ENCODE peak calls at places on chromosome 15, in four cellular contexts. A is gastrocnemius medialis, S is tibial artery, H is brain microvascular endothelial cell. T is an unnamed sample.

GRCh38 chr15:85500060-85500708 is 119.8 kb downstream of the AKAP13 start:
- DNase-seq in A (no peak), S (no peak), H (no peak), T (no peak)

GRCh38 chr15:25175789-25176615 is 221.2 kb downstream of the SNRPN start:
- DNase-seq in A (no peak), S (peak), H (no peak), T (peak)

GRCh38 chr15:42133892-42134502 is 22.4 kb downstream of the PLA2G4F start:
- DNase-seq in A (no peak), S (no peak), H (no peak), T (peak)

GRCh38 chr15:40937762-40938529 is 8.8 kb downstream of the DLL4 start:
- DNase-seq in A (peak), S (no peak), H (no peak), T (no peak)

GRCh38 chr15:100627789-100628395 is 25.5 kb downstream of the ASB7 start:
- DNase-seq in A (peak), S (peak), H (peak), T (peak)

GRCh38 chr15:55357774-55358173 is 38.8 kb downstream of the PIGB start:
- DNase-seq in A (no peak), S (no peak), H (no peak), T (no peak)

GRCh38 chr15:48643776-48644497 is 1.6 kb downstream of the FBN1 start:
- DNase-seq in A (no peak), S (no peak), H (no peak), T (no peak)

GRCh38 chr15:87522997-87523396 is 733.5 kb downstream of the NTRK3 start:
- DNase-seq in A (no peak), S (no peak), H (no peak), T (no peak)

GRCh38 chr15:70164910-70165791 is 67.4 kb upstream of the TLE3 start:
- DNase-seq in A (peak), S (no peak), H (no peak), T (no peak)

GRCh38 chr15:24318981-24319380 is 356.6 kb upstream of the NPAP1 start:
- DNase-seq in A (no peak), S (no peak), H (no peak), T (no peak)

GRCh38 chr15:57375827-57376694 is at the start of gene CGNL1:
- DNase-seq in A (no peak), S (peak), H (no peak), T (no peak)
- H3K4me3 ChIP-seq in A (peak), S (peak), H (peak), T (peak)

GRCh38 chr15:46502668-46503067 is 867.8 kb downstream of the SQOR start:
- DNase-seq in A (no peak), S (no peak), H (no peak), T (no peak)
- TF ChIP-seq CTCF in A (no peak), S (peak), H (no peak), T (no peak)

DNA sequence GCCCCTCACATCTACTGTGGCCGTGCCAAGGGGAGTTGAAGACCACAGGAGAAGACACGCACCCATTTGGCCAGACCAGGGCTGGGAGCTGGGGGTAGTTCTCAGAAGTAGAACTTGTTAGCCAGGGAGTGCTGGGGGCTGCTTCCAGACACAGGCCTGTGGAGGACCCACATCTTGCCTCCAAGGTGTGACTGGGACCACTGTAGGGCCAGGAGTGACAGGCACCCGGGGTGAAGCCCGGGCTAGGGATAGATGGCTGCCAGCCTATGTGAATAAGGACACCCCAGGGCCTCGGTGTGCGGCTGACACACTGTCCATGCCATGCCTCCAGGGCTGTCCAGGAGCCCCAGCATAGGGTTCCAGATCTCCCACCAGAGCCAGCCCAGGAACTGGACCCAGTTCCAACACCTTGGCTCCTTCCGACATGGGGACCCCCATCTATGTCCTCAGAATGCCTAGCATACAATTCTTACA is 1.8 kb downstream of the ANPEP start:
- DNase-seq in A (no peak), S (no peak), H (no peak), T (no peak)
- H3K4me3 ChIP-seq in A (no peak), S (peak), H (peak), T (no peak)

GRCh38 chr15:71973366-71973765 is 144.6 kb downstream of the MYO9A start:
- DNase-seq in A (no peak), S (no peak), H (no peak), T (no peak)

GRCh38 chr15:71974211-71974610 is 143.7 kb downstream of the MYO9A start:
- DNase-seq in A (no peak), S (no peak), H (no peak), T (no peak)

GRCh38 chr15:71970435-71970834 is 147.5 kb downstream of the MYO9A start:
- DNase-seq in A (no peak), S (no peak), H (no peak), T (no peak)

GRCh38 chr15:71971905-71972304 is 146.0 kb downstream of the MYO9A start:
- DNase-seq in A (no peak), S (no peak), H (no peak), T (no peak)

GRCh38 chr15:71975816-71976150 is 142.2 kb downstream of the MYO9A start:
- DNase-seq in A (no peak), S (no peak), H (no peak), T (no peak)
- TF ChIP-seq CTCF in A (no peak), S (no peak), H (no peak), T (no peak)

GRCh38 chr15:66043264-66043663 is 174.0 kb downstream of the RAB11A start:
- DNase-seq in A (no peak), S (no peak), H (no peak), T (no peak)

GRCh38 chr15:66039117-66039860 is 170.0 kb downstream of the RAB11A start:
- DNase-seq in A (no peak), S (no peak), H (no peak), T (no peak)

GRCh38 chr15:66042624-66043023 is 173.3 kb downstream of the RAB11A start:
- DNase-seq in A (no peak), S (no peak), H (no peak), T (no peak)

GRCh38 chr15:66040211-66040892 is 171.1 kb downstream of the RAB11A start:
- DNase-seq in A (no peak), S (no peak), H (no peak), T (no peak)

GRCh38 chr15:66041276-66041675 is 172.0 kb downstream of the RAB11A start:
- DNase-seq in A (no peak), S (no peak), H (no peak), T (no peak)
- H3K4me3 ChIP-seq in A (no peak), S (no peak), H (no peak), T (no peak)

GRCh38 chr15:61049003-61049402 is 180.1 kb downstream of the RORA start:
- DNase-seq in A (no peak), S (no peak), H (no peak), T (no peak)

GRCh38 chr15:61053401-61053800 is 175.7 kb downstream of the RORA start:
- DNase-seq in A (no peak), S (no peak), H (no peak), T (no peak)

GRCh38 chr15:61050844-61051569 is 178.1 kb downstream of the RORA start:
- DNase-seq in A (no peak), S (no peak), H (no peak), T (no peak)

GRCh38 chr15:61049934-61050333 is 179.2 kb downstream of the RORA start:
- DNase-seq in A (no peak), S (no peak), H (peak), T (no peak)

GRCh38 chr15:61051570-61052031 is 177.5 kb downstream of the RORA start:
- DNase-seq in A (peak), S (peak), H (peak), T (no peak)
- TF ChIP-seq CTCF in A (peak), S (peak), H (peak), T (peak)

DNA sequence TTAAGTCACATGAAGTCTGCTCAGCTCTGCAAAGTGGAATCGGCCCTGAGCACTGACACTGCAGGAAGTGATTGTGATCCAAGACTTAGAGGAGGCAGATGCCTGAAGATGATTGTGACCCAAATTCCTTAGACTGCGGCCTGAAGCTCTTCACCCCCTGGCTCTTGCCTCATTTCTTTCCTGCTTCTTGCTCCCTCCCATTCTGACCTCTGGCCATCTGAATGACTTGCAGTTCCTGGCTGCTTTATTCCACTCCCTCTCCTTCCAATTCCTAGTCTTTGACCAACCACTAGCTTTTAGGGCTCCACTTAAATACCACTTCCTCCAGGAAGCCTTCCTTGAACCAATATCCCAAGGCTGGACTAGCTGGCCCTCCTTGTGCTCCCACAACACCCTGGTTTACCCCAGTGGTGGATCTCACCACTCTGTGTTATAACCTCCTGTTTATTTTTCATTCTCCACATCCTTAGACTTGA is 9.9 kb upstream of the EPB42 start:
- DNase-seq in A (peak), S (peak), H (no peak), T (no peak)
- H3K4me3 ChIP-seq in A (no peak), S (no peak), H (no peak), T (no peak)

GRCh38 chr15:68366314-68366713 is 65.6 kb downstream of the ITGA11 start:
- DNase-seq in A (no peak), S (peak), H (no peak), T (no peak)
- TF ChIP-seq CTCF in A (no peak), S (peak), H (peak), T (no peak)

DNA sequence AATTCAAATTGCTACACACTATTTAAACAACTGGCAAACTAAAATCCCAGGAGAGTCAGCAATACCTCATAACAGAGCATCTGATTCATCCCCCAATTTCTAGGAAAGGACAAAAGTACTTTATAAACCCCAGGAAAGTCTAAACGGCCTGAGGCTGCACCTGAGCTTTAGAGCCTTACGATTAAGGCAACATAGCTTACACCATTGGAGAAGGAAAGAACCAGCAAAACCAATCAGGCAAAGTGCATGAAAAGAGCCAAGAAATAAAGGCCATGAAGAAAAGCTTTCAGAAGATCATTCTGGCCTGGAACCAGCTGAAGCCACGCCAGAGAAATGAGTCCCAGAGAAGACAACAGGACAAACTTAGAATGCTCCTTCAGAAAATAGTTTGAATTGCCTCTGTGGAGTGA is 48.1 kb downstream of the PTPN9 start:
- DNase-seq in A (peak), S (peak), H (peak), T (peak)
- H3K4me3 ChIP-seq in A (peak), S (no peak), H (no peak), T (no peak)

GRCh38 chr15:63027646-63028045 is 14.9 kb upstream of the TPM1 start:
- DNase-seq in A (no peak), S (no peak), H (no peak), T (no peak)
- TF ChIP-seq CTCF in A (no peak), S (no peak), H (no peak), T (no peak)